ENCODE peak calls at places on chromosomes 12 and 14, in eight cellular contexts. R, X, P, G, S, Q, V and T are unnamed samples.
A peak's percentile ranks its signal among the peaks of the same experiment; 100 is the strongest.

GRCh38 chr12:27619308-27619707 is 76.9 kb upstream of the REP15 start:
- DNase-seq in V (no peak), S (peak; percentile 86), G (no peak), P (no peak), R (peak; percentile 90), X (no peak), Q (no peak), T (no peak)

GRCh38 chr12:132348176-132348575 is 18.8 kb upstream of the GALNT9 start:
- DNase-seq in X (no peak), Q (no peak), G (no peak), R (no peak), P (no peak), S (no peak), V (no peak), T (no peak)

GRCh38 chr14:100049220-100049619 is 16.0 kb upstream of the EVL start:
- DNase-seq in S (no peak), Q (no peak), R (peak; percentile 72), G (peak; percentile 51), P (no peak), X (no peak), V (no peak), T (no peak)

GRCh38 chr14:92207012-92207927 is 85.5 kb downstream of the CPSF2 start:
- DNase-seq in R (no peak), S (no peak), Q (no peak), X (no peak), P (no peak), V (no peak), G (no peak), T (no peak)

GRCh38 chr12:98595152-98595988 is 1.9 kb downstream of the SLC25A3 start:
- DNase-seq in R (peak; percentile 79), G (no peak), Q (no peak), V (no peak), P (no peak), X (no peak), S (peak; percentile 75), T (no peak)

GRCh38 chr14:27387458-27387857 is 789.6 kb upstream of the NOVA1 start:
- DNase-seq in P (no peak), G (no peak), X (no peak), R (no peak), Q (no peak), S (no peak), V (no peak), T (no peak)

GRCh38 chr12:93662961-93663728 is 14.0 kb upstream of the CRADD start:
- DNase-seq in Q (no peak), V (peak; percentile 51), X (no peak), R (peak; percentile 33), S (no peak), G (no peak), P (no peak), T (no peak)

GRCh38 chr12:6340745-6341438 is 984 bp downstream of the TNFRSF1A start:
- DNase-seq in Q (no peak), X (no peak), P (no peak), S (no peak), V (no peak), R (no peak), G (peak; percentile 30), T (no peak)

GRCh38 chr14:93059917-93060545 is 55.7 kb downstream of the ITPK1 start:
- DNase-seq in X (no peak), G (no peak), Q (peak; percentile 49), V (no peak), R (no peak), S (no peak), P (no peak), T (no peak)

GRCh38 chr12:89288959-89289358 is 63.3 kb downstream of the DUSP6 start:
- DNase-seq in R (no peak), G (no peak), X (no peak), V (no peak), Q (no peak), P (no peak), S (no peak), T (no peak)

GRCh38 chr14:99924379-99924778 is 131.2 kb downstream of the EML1 start:
- DNase-seq in X (no peak), Q (no peak), P (no peak), V (no peak), S (no peak), R (no peak), G (no peak), T (no peak)

GRCh38 chr14:76204436-76205230 is 52.9 kb downstream of the GPATCH2L start:
- DNase-seq in R (no peak), S (no peak), Q (no peak), X (no peak), V (no peak), P (no peak), G (no peak), T (no peak)

GRCh38 chr12:79058342-79058741 is 193.8 kb downstream of the SYT1 start:
- DNase-seq in G (no peak), X (no peak), R (peak; percentile 46), P (no peak), V (no peak), Q (no peak), S (peak; percentile 70), T (no peak)

GRCh38 chr12:77998236-77998786 is 167.6 kb downstream of the NAV3 start:
- DNase-seq in R (no peak), X (no peak), S (no peak), P (no peak), V (no peak), G (no peak), Q (no peak), T (no peak)

GRCh38 chr14:24224618-24225071 is 7.5 kb downstream of the NEDD8 start:
- DNase-seq in G (no peak), V (no peak), Q (no peak), P (no peak), X (no peak), S (no peak), R (peak; percentile 87), T (no peak)

GRCh38 chr14:74217672-74218448 is 21.4 kb upstream of the VSX2 start:
- DNase-seq in G (no peak), X (peak; percentile 53), Q (peak; percentile 76), R (peak; percentile 46), V (peak; percentile 77), S (peak; percentile 58), P (peak; percentile 56), T (peak; percentile 90)

GRCh38 chr12:15268927-15269552 is 47.8 kb upstream of the RERG start:
- DNase-seq in P (no peak), G (peak; percentile 65), Q (peak; percentile 72), V (no peak), X (peak; percentile 15), S (peak; percentile 63), R (peak; percentile 58), T (peak; percentile 76)

DNA sequence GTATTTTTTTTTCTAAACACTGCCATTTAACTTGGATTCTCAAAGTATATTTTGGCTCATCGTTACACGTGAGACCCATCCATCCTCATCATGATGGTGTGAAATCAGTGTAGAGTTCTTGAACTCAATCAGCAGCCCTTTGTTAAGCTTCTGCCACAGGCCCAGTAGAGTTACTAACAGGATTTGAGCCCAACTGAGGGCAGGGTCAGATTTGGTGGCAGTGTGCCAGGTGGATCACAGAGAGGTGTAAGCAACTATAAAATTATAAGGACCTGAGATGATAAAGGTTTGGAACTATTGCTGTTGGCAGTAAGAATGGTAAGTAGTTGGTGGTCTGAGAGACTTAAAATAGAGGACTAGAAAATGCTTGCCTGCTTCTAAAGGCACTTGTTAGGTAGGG is 72.8 kb downstream of the RASSF8 start:
- DNase-seq in S (no peak), X (no peak), P (no peak), V (no peak), R (no peak), G (no peak), Q (no peak), T (no peak)
- H3K4me1 ChIP-seq in S (peaks cover 24% of the 10 kb centered on the region), X (peaks cover 16% of the 10 kb centered on the region), P (no peaks in the 10 kb centered on the region), V (no peaks in the 10 kb centered on the region), R (peaks cover 9% of the 10 kb centered on the region), G (peaks cover 5% of the 10 kb centered on the region), Q (peaks cover 50% of the 10 kb centered on the region), T (peaks cover 2% of the 10 kb centered on the region)

GRCh38 chr12:49806877-49807276 is 21.3 kb downstream of the NCKAP5L start:
- DNase-seq in Q (no peak), G (no peak), R (no peak), V (no peak), P (no peak), X (no peak), S (no peak), T (no peak)

GRCh38 chr12:49810159-49810459 is 18.1 kb downstream of the NCKAP5L start:
- DNase-seq in V (no peak), Q (no peak), S (no peak), X (no peak), P (no peak), R (no peak), G (no peak), T (no peak)

GRCh38 chr12:49807991-49808580 is 20.1 kb downstream of the NCKAP5L start:
- DNase-seq in Q (no peak), V (no peak), R (no peak), P (no peak), S (no peak), G (no peak), X (no peak), T (no peak)

GRCh38 chr12:49809369-49810158 is 18.6 kb downstream of the NCKAP5L start:
- DNase-seq in G (no peak), S (no peak), R (no peak), V (no peak), Q (no peak), X (no peak), P (no peak), T (no peak)

GRCh38 chr12:49808686-49809368 is 19.4 kb downstream of the NCKAP5L start:
- DNase-seq in P (no peak), G (no peak), V (no peak), R (peak; percentile 19), S (no peak), Q (no peak), X (peak; percentile 63), T (no peak)
- H3K4me3 ChIP-seq in P (no peak overlapping the region), G (no peak overlapping the region), V (no peak overlapping the region), R (no peak overlapping the region), S (no peak overlapping the region), Q (no peak overlapping the region), X (peak overlapping the region; percentile 33), T (no peak overlapping the region)

DNA sequence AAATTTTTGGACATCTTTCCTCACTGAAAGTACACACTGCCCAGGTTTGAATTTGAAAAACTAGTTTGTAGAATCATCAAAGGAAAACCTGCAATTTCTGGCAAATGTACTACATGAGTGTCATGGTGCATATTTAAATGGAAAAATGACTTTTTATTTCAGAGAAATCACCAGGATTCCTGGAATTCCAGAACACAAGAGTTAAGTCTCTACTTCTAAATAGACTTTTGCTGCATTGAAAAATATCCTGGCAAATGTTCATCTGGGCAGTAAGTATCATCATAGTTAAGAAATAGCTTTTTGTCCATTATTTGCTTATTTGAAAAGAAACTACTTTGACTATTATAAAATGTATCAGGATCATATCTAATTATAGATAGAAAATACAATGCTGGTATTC is 275.1 kb downstream of the PRKD1 start:
- DNase-seq in G (no peak), Q (no peak), S (no peak), X (no peak), R (peak; percentile 6), P (no peak), V (no peak), T (no peak)
- H3K9me3 ChIP-seq in G (no peaks in the 10 kb centered on the region), Q (peaks cover 13% of the 10 kb centered on the region), S (peaks cover 3% of the 10 kb centered on the region), X (no peaks in the 10 kb centered on the region), R (peaks cover 18% of the 10 kb centered on the region), P (peaks cover 3% of the 10 kb centered on the region), V (peaks cover 14% of the 10 kb centered on the region), T (no peaks in the 10 kb centered on the region)

DNA sequence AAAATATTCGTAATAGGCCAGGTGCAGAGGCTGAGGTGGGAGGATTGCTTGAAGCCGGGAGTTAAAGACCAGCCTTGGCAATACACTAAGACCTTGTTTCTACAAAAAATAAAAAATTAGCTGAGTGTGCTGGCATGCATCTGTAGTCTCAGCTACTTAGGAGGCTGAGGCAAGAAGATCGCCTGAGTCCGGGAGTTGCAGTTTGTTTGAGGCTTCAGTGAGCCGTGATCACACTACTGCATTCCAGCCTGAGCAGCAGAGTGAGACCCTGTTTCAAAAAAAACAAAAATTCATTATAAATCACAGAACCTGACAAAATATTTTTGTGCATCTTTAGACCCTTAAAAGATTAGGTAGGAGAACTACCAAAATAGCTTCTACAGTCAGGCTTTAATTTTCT is 240.0 kb upstream of the ARHGAP5 start:
- DNase-seq in S (no peak), V (no peak), G (no peak), P (no peak), R (no peak), Q (no peak), X (no peak), T (no peak)
- H3K4me1 ChIP-seq in S (peaks cover 11% of the 10 kb centered on the region), V (no peaks in the 10 kb centered on the region), G (no peaks in the 10 kb centered on the region), P (no peaks in the 10 kb centered on the region), R (peaks cover 4% of the 10 kb centered on the region), Q (no peaks in the 10 kb centered on the region), X (peaks cover 3% of the 10 kb centered on the region), T (peaks cover 18% of the 10 kb centered on the region)